ENCODE peak calls at places on chromosome 4, in five cellular contexts. P is lung; S is Peyer's patch; I is naive thymus-derived CD4-positive, alpha-beta T cell; N is Panc1. W is an unnamed sample.

GRCh38 chr4:65139998-65140397 is 530.3 kb downstream of the EPHA5 start:
- DNase-seq in P (no peak), S (no peak), I (no peak), N (no peak), W (no peak)

GRCh38 chr4:84803720-84804119 is 162.8 kb downstream of the WDFY3 start:
- DNase-seq in P (no peak), S (no peak), I (no peak), N (no peak), W (no peak)

GRCh38 chr4:173218411-173219125 is 50.0 kb downstream of the GALNT7 start:
- DNase-seq in P (no peak), S (no peak), I (no peak), N (no peak), W (no peak)

GRCh38 chr4:162865102-162865501 is 301.6 kb downstream of the NAF1 start:
- DNase-seq in P (no peak), S (no peak), I (no peak), N (no peak), W (no peak)

GRCh38 chr4:101806914-101807313 is 16.4 kb downstream of the BANK1 start:
- DNase-seq in P (no peak), S (peak; percentile 74), I (no peak), N (no peak), W (no peak)

GRCh38 chr4:7046971-7047370 is 3.8 kb downstream of the TADA2B start:
- DNase-seq in P (no peak), S (no peak), I (no peak), N (no peak), W (no peak)

GRCh38 chr4:7880681-7881080 is 59.0 kb downstream of the AFAP1 start:
- DNase-seq in P (no peak), S (no peak), I (peak; percentile 11), N (no peak), W (no peak)

GRCh38 chr4:133320576-133321170 is 171.6 kb downstream of the PCDH10 start:
- DNase-seq in P (no peak), S (no peak), I (no peak), N (no peak), W (peak; percentile 0)

GRCh38 chr4:79620627-79621026 is 212.6 kb upstream of the GK2 start:
- DNase-seq in P (no peak), S (no peak), I (no peak), N (no peak), W (no peak)

GRCh38 chr4:10461091-10461849 is 4.0 kb upstream of the ZNF518B start:
- DNase-seq in P (peak; percentile 38), S (peak; percentile 81), I (peak; percentile 79), N (peak; percentile 7), W (peak; percentile 63)

GRCh38 chr4:139560396-139561084 is 4.5 kb upstream of the SETD7 start:
- DNase-seq in P (no peak), S (no peak), I (peak; percentile 25), N (no peak), W (peak; percentile 42)

GRCh38 chr4:138222041-138222440 is 20.1 kb downstream of the SLC7A11 start:
- DNase-seq in P (no peak), S (no peak), I (no peak), N (no peak), W (no peak)

DNA sequence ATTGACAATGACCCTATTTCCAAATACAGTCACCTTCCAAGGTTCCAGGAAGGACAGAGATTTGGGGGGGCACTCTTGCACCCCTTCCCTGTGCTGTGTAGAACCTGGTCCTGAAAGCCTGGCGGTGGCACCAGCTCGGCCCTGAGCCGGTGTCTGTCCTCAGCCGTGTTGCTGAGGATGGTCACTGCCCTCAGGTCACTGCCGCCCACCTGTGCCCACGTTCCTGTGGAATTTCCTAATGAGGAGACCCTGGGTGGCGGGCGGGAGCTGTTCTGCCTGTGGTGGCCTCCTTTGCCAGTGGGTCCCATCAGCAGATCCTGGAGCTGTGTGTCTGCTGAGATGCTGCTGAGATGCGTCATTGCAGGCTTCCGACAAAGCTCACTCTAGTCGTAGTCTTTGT is 32.9 kb downstream of the NELFA start:
- DNase-seq in P (no peak), S (no peak), I (no peak), N (no peak), W (no peak)
- H3K36me3 ChIP-seq in P (peaks cover 58% of the 10 kb centered on the region), S (no peaks in the 10 kb centered on the region), I (peaks cover 8% of the 10 kb centered on the region), N (no peaks in the 10 kb centered on the region), W (peaks cover 21% of the 10 kb centered on the region)

DNA sequence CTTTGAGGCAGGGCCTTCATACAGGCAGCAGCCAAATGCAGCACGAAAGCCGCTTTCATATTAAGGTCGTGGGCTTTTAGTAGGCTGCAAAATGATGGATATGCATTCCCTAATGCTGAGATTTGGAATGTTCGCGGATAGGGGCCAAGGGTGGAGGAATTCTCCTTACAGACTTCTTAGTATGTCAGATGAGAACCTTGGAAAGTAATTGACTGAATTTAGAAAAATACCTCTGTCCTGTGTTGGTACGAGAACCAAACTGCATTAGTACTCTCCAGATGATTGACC is 1.1 kb downstream of the SEC24B start:
- DNase-seq in P (no peak), S (no peak), I (no peak), N (no peak), W (no peak)
- H3K4me1 ChIP-seq in P (peaks cover 5% of the 10 kb centered on the region), S (peaks cover 9% of the 10 kb centered on the region), I (peaks cover 11% of the 10 kb centered on the region), N (peaks cover 8% of the 10 kb centered on the region), W (peaks cover 9% of the 10 kb centered on the region)

GRCh38 chr4:51870441-51871188 is 27.7 kb downstream of the DCUN1D4 start:
- DNase-seq in P (no peak), S (no peak), I (no peak), N (no peak), W (no peak)
- H3K36me3 ChIP-seq in P (peaks cover 27% of the 10 kb centered on the region), S (no peaks in the 10 kb centered on the region), I (no peaks in the 10 kb centered on the region), N (peaks cover 9% of the 10 kb centered on the region), W (peaks cover 6% of the 10 kb centered on the region)

GRCh38 chr4:5036239-5036638 is 15.0 kb upstream of the STK32B start:
- DNase-seq in P (no peak), S (no peak), I (no peak), N (no peak), W (no peak)
- H3K4me1 ChIP-seq in P (peaks cover 8% of the 10 kb centered on the region), S (no peaks in the 10 kb centered on the region), I (no peaks in the 10 kb centered on the region), N (peaks cover 14% of the 10 kb centered on the region), W (no peaks in the 10 kb centered on the region)

W was measured in small intestine.